ENCODE peak calls at places on chromosome 5, in eight cellular contexts. Q is WERI-Rb-1; Z is Right ventricle myocardium inferior; G is left colon; L is AG04449; H is activated naive CD4-positive, alpha-beta T cell; T is WTC11; A is A673. P is an unnamed sample.
A peak's percentile ranks its signal among the peaks of the same experiment; 100 is the strongest.

GRCh38 chr5:173626501-173626812 is 10.0 kb upstream of the BOD1 start:
- DNase-seq in G (no peak), A (no peak), L (no peak), T (no peak), H (no peak), Q (no peak), Z (no peak), P (no peak)

GRCh38 chr5:125552486-125552885 is 806.0 kb upstream of the ZNF608 start:
- DNase-seq in A (no peak), L (no peak), Q (no peak), G (no peak), T (no peak), Z (no peak), H (no peak), P (no peak)

GRCh38 chr5:138696501-138696900 is 56.7 kb upstream of the CTNNA1 start:
- DNase-seq in H (no peak), A (no peak), T (no peak), Q (peak; percentile 33), G (no peak), L (peak; percentile 34), Z (no peak), P (peak; percentile 16)

GRCh38 chr5:148898413-148899075 is 72.1 kb downstream of the ADRB2 start:
- DNase-seq in H (no peak), T (no peak), L (no peak), G (no peak), Q (no peak), A (no peak), Z (no peak), P (no peak)

GRCh38 chr5:74212336-74212735 is 428.2 kb downstream of the ENC1 start:
- DNase-seq in H (no peak), G (peak; percentile 16), Q (peak; percentile 63), T (peak; percentile 67), Z (no peak), L (no peak), A (peak; percentile 56), P (peak; percentile 22)

GRCh38 chr5:97762483-97762882 is 579.4 kb upstream of the RIOK2 start:
- DNase-seq in Z (no peak), Q (no peak), T (no peak), A (no peak), L (no peak), H (no peak), G (no peak), P (no peak)

GRCh38 chr5:109838157-109838556 is 148.4 kb downstream of the MAN2A1 start:
- DNase-seq in G (no peak), A (no peak), Z (no peak), L (no peak), H (no peak), T (no peak), Q (no peak), P (no peak)

GRCh38 chr5:161167001-161167765 is 315.2 kb upstream of the ATP10B start:
- DNase-seq in T (no peak), H (no peak), G (peak; percentile 12), Q (no peak), L (no peak), Z (peak; percentile 14), A (no peak), P (no peak)

GRCh38 chr5:73431204-73431851 is 17.2 kb downstream of the FOXD1 start:
- DNase-seq in T (no peak), G (no peak), H (no peak), Z (no peak), A (no peak), Q (no peak), L (no peak), P (no peak)

GRCh38 chr5:134784946-134785620 is 26.5 kb downstream of the DDX46 start:
- DNase-seq in H (no peak), Q (no peak), Z (no peak), A (no peak), T (no peak), L (no peak), G (no peak), P (no peak)

GRCh38 chr5:190366-191035 is 794 bp upstream of the LRRC14B start:
- DNase-seq in Z (no peak), A (no peak), G (no peak), L (no peak), T (no peak), Q (no peak), H (no peak), P (no peak)

GRCh38 chr5:39158127-39158593 is 61.2 kb downstream of the FYB1 start:
- DNase-seq in G (no peak), L (no peak), A (no peak), H (no peak), Q (no peak), T (no peak), Z (peak; percentile 76), P (no peak)

GRCh38 chr5:54753034-54753433 is 232.4 kb downstream of the ESM1 start:
- DNase-seq in Q (no peak), G (no peak), T (no peak), A (no peak), H (no peak), L (no peak), Z (no peak), P (no peak)

GRCh38 chr5:59036274-59036961 is 453.5 kb downstream of the RAB3C start:
- DNase-seq in G (no peak), A (peak; percentile 59), L (peak; percentile 96), T (no peak), Q (no peak), Z (no peak), H (peak; percentile 3), P (peak; percentile 76)

GRCh38 chr5:56406221-56406620 is 173.1 kb upstream of the ANKRD55 start:
- DNase-seq in Z (no peak), T (no peak), H (no peak), A (no peak), G (no peak), Q (no peak), L (no peak), P (no peak)

GRCh38 chr5:91379602-91380490 is 3.3 kb downstream of the ARRDC3 start:
- DNase-seq in L (no peak), Q (peak; percentile 95), A (peak; percentile 97), Z (peak; percentile 99), T (peak; percentile 95), H (peak; percentile 90), G (peak; percentile 98), P (peak; percentile 96)

P was measured in SJCRH30.